ENCODE peak calls at places on chromosomes 13 and 19, in six cellular contexts. One of them, this sample, is unnamed.

GRCh38 chr19:48625891-48626327 is 6.6 kb downstream of the SPHK2 start:
- DNase-seq in IMR-90: no peak
- DNase-seq in ovary: peak
- DNase-seq in tibial nerve: no peak
- DNase-seq in uterus: no peak
- DNase-seq in lower leg skin: no peak
- DNase-seq in this sample: no peak

GRCh38 chr19:46904114-46905060 is 43.6 kb downstream of the ARHGAP35 start:
- DNase-seq in IMR-90: peak
- DNase-seq in lower leg skin: no peak
- DNase-seq in ovary: peak
- DNase-seq in uterus: peak
- DNase-seq in tibial nerve: no peak
- DNase-seq in this sample: peak

GRCh38 chr19:7294571-7295212 is 478 bp upstream of the INSR start:
- DNase-seq in tibial nerve: peak
- DNase-seq in lower leg skin: peak
- DNase-seq in uterus: peak
- DNase-seq in IMR-90: peak
- DNase-seq in ovary: peak
- DNase-seq in this sample: peak

GRCh38 chr19:4052993-4053422 is 13.7 kb downstream of the ZBTB7A start:
- DNase-seq in IMR-90: no peak
- DNase-seq in tibial nerve: no peak
- DNase-seq in uterus: no peak
- DNase-seq in ovary: no peak
- DNase-seq in lower leg skin: no peak
- DNase-seq in this sample: no peak

GRCh38 chr13:79810671-79811070 is 329.7 kb downstream of the NDFIP2 start:
- DNase-seq in lower leg skin: no peak
- DNase-seq in tibial nerve: no peak
- DNase-seq in IMR-90: peak
- DNase-seq in uterus: no peak
- DNase-seq in ovary: no peak
- DNase-seq in this sample: no peak

GRCh38 chr19:55258828-55259539 is at the start of gene PPP6R1:
- DNase-seq in lower leg skin: peak
- DNase-seq in uterus: peak
- DNase-seq in IMR-90: peak
- DNase-seq in tibial nerve: peak
- DNase-seq in ovary: peak
- DNase-seq in this sample: peak

GRCh38 chr13:51249254-51249653 is 27.1 kb downstream of the FAM124A start:
- DNase-seq in uterus: no peak
- DNase-seq in ovary: no peak
- DNase-seq in IMR-90: peak
- DNase-seq in lower leg skin: no peak
- DNase-seq in tibial nerve: no peak
- DNase-seq in this sample: no peak

GRCh38 chr13:97391201-97391600 is 42.8 kb upstream of the RAP2A start:
- DNase-seq in IMR-90: peak
- DNase-seq in ovary: no peak
- DNase-seq in tibial nerve: no peak
- DNase-seq in uterus: no peak
- DNase-seq in lower leg skin: no peak
- DNase-seq in this sample: no peak

GRCh38 chr19:7819337-7819736 is 10.7 kb upstream of the EVI5L start:
- DNase-seq in uterus: no peak
- DNase-seq in IMR-90: no peak
- DNase-seq in lower leg skin: no peak
- DNase-seq in tibial nerve: no peak
- DNase-seq in ovary: no peak
- DNase-seq in this sample: no peak

GRCh38 chr13:52348983-52349780 is 56.8 kb downstream of the THSD1 start:
- DNase-seq in tibial nerve: no peak
- DNase-seq in uterus: no peak
- DNase-seq in IMR-90: peak
- DNase-seq in lower leg skin: no peak
- DNase-seq in ovary: no peak
- DNase-seq in this sample: no peak

GRCh38 chr13:29702912-29703351 is 107.4 kb upstream of the SLC7A1 start:
- DNase-seq in IMR-90: peak
- DNase-seq in tibial nerve: peak
- DNase-seq in uterus: peak
- DNase-seq in ovary: no peak
- DNase-seq in lower leg skin: peak
- DNase-seq in this sample: no peak

GRCh38 chr19:1080360-1081161 is 13.6 kb downstream of the ARHGAP45 start:
- DNase-seq in ovary: peak
- DNase-seq in tibial nerve: no peak
- DNase-seq in lower leg skin: no peak
- DNase-seq in uterus: no peak
- DNase-seq in IMR-90: no peak
- DNase-seq in this sample: no peak

GRCh38 chr19:7888145-7888825 is at the start of gene LRRC8E:
- DNase-seq in uterus: no peak
- DNase-seq in lower leg skin: no peak
- DNase-seq in tibial nerve: no peak
- DNase-seq in IMR-90: peak
- DNase-seq in ovary: peak
- DNase-seq in this sample: no peak

GRCh38 chr19:43718627-43719377 is 2.9 kb downstream of the IRGC start:
- DNase-seq in ovary: no peak
- DNase-seq in uterus: no peak
- DNase-seq in lower leg skin: no peak
- DNase-seq in IMR-90: no peak
- DNase-seq in tibial nerve: no peak
- DNase-seq in this sample: no peak

GRCh38 chr19:17234911-17235617 is 9.0 kb downstream of the OCEL1 start:
- DNase-seq in ovary: peak
- DNase-seq in uterus: peak
- DNase-seq in lower leg skin: no peak
- DNase-seq in IMR-90: peak
- DNase-seq in tibial nerve: no peak
- DNase-seq in this sample: peak

GRCh38 chr13:44293908-44294735 is 79.5 kb upstream of the SERP2 start:
- DNase-seq in uterus: no peak
- DNase-seq in lower leg skin: no peak
- DNase-seq in IMR-90: peak
- DNase-seq in tibial nerve: no peak
- DNase-seq in ovary: no peak
- DNase-seq in this sample: no peak

DNA sequence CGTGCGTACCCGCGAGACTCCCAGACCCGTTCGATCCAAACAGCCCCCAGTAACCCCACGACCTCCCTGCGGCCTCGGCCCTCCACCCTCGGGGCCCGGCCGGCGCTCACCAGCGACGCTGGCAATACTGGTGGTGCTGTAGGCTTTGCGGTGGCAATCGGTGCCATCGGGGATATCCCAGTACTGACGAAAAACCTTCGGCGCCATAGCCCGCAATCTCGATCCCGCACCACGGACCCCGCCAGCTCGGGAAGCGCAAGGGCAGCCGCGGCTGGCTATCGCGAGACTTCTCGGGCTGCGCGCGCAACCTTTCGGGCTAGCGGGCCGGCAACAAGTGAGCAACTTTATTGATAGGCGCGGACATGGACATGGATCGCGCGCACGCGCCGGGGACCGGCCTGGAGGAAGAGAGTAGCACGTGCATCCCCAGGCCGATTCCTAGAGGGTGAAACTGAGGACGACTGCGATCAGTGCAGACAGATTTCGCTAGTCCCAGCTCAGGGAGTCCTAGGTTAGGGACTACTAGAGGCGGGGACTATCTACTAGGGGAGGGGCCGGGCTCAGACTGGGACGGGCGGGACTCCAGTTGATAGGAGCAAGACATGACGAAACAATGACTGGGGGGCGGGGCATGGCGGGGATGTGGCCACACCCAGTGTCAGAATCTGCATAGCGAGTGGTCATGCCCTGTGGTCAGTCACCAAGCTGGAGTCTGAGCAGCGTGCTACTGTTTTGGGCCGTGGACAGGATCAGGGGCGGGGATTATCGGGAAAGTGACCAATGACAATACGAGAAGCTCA is at the start of gene NDUFA11:
- DNase-seq in ovary: peak
- DNase-seq in tibial nerve: peak
- DNase-seq in uterus: peak
- DNase-seq in lower leg skin: peak
- DNase-seq in IMR-90: peak
- DNase-seq in this sample: peak
- TF ChIP-seq POLR2A in ovary: peak
- TF ChIP-seq POLR2A in tibial nerve: peak
- TF ChIP-seq POLR2A in uterus: peak
- TF ChIP-seq POLR2A in lower leg skin: no peak
- TF ChIP-seq POLR2A in IMR-90: peak
- TF ChIP-seq POLR2A in this sample: no peak

GRCh38 chr13:20035130-20035529 is 76.6 kb downstream of the ZMYM2 start:
- DNase-seq in IMR-90: no peak
- DNase-seq in tibial nerve: no peak
- DNase-seq in lower leg skin: no peak
- DNase-seq in uterus: no peak
- DNase-seq in ovary: no peak
- DNase-seq in this sample: no peak
- TF ChIP-seq CTCF in IMR-90: no peak
- TF ChIP-seq CTCF in tibial nerve: no peak
- TF ChIP-seq CTCF in lower leg skin: no peak
- TF ChIP-seq CTCF in uterus: no peak
- TF ChIP-seq CTCF in ovary: no peak
- TF ChIP-seq CTCF in this sample: no peak

GRCh38 chr13:113584205-113584869 is at the start of gene TFDP1:
- DNase-seq in ovary: peak
- DNase-seq in lower leg skin: no peak
- DNase-seq in IMR-90: peak
- DNase-seq in uterus: peak
- DNase-seq in tibial nerve: peak
- DNase-seq in this sample: peak

GRCh38 chr13:113579686-113580085 is 4.9 kb upstream of the TFDP1 start:
- DNase-seq in IMR-90: no peak
- DNase-seq in uterus: no peak
- DNase-seq in tibial nerve: no peak
- DNase-seq in lower leg skin: no peak
- DNase-seq in ovary: no peak
- DNase-seq in this sample: peak

GRCh38 chr13:113582841-113583631 is 1.5 kb upstream of the TFDP1 start:
- DNase-seq in lower leg skin: no peak
- DNase-seq in tibial nerve: no peak
- DNase-seq in uterus: peak
- DNase-seq in IMR-90: no peak
- DNase-seq in ovary: peak
- DNase-seq in this sample: peak

GRCh38 chr13:113584870-113585671 is 518 bp downstream of the TFDP1 start:
- DNase-seq in tibial nerve: no peak
- DNase-seq in ovary: peak
- DNase-seq in lower leg skin: no peak
- DNase-seq in uterus: peak
- DNase-seq in IMR-90: no peak
- DNase-seq in this sample: peak

GRCh38 chr13:113581871-113582270 is 2.7 kb upstream of the TFDP1 start:
- DNase-seq in tibial nerve: no peak
- DNase-seq in IMR-90: no peak
- DNase-seq in ovary: no peak
- DNase-seq in uterus: no peak
- DNase-seq in lower leg skin: no peak
- DNase-seq in this sample: peak
- H3K4me3 ChIP-seq in tibial nerve: no peak
- H3K4me3 ChIP-seq in IMR-90: no peak
- H3K4me3 ChIP-seq in ovary: no peak
- H3K4me3 ChIP-seq in uterus: no peak
- H3K4me3 ChIP-seq in lower leg skin: no peak
- H3K4me3 ChIP-seq in this sample: no peak

GRCh38 chr19:5586300-5587070 is 18.7 kb upstream of the TINCR start:
- DNase-seq in IMR-90: no peak
- DNase-seq in tibial nerve: no peak
- DNase-seq in uterus: no peak
- DNase-seq in lower leg skin: no peak
- DNase-seq in ovary: no peak
- DNase-seq in this sample: no peak
- TF ChIP-seq POLR2A in IMR-90: no peak
- TF ChIP-seq POLR2A in tibial nerve: no peak
- TF ChIP-seq POLR2A in uterus: no peak
- TF ChIP-seq POLR2A in lower leg skin: no peak
- TF ChIP-seq POLR2A in ovary: no peak
- TF ChIP-seq POLR2A in this sample: no peak

This sample was measured in testis.